ENCODE peak calls at places on chromosomes 7 and 10, in six cellular contexts. H is K562, Z is A549, R is HepG2, U is endothelial cell of umbilical vein, D is GM12878. T is an unnamed sample.

GRCh38 chr7:131843862-131844261 is 287.4 kb upstream of the PODXL start:
- DNase-seq in H (no peak), U (no peak), R (no peak), D (no peak), Z (no peak), T (no peak)

GRCh38 chr7:22751341-22751740 is 24.3 kb downstream of the IL6 start:
- DNase-seq in U (no peak), H (no peak), R (no peak), Z (no peak), D (no peak), T (no peak)

GRCh38 chr10:101145750-101146391 is 14.8 kb downstream of the TLX1 start:
- DNase-seq in U (no peak), H (no peak), Z (no peak), D (no peak), R (no peak), T (no peak)

GRCh38 chr7:36110584-36110983 is 42.5 kb upstream of the EEPD1 start:
- DNase-seq in H (no peak), Z (no peak), D (no peak), R (no peak), U (no peak), T (no peak)

GRCh38 chr10:112298581-112298980 is 15.4 kb downstream of the TECTB start:
- DNase-seq in D (no peak), Z (no peak), H (no peak), R (no peak), U (no peak), T (no peak)

GRCh38 chr7:156445997-156446761 is 194.4 kb upstream of the RNF32 start:
- DNase-seq in Z (no peak), U (no peak), D (no peak), H (no peak), R (no peak), T (no peak)

GRCh38 chr7:133293390-133294110 is 40.7 kb downstream of the EXOC4 start:
- DNase-seq in H (no peak), D (no peak), Z (no peak), R (no peak), U (no peak), T (no peak)

GRCh38 chr10:97540669-97541500 is 31.7 kb upstream of the ANKRD2 start:
- DNase-seq in D (no peak), Z (no peak), U (no peak), R (no peak), H (no peak), T (peak)

GRCh38 chr7:98656899-98657298 is 39.8 kb downstream of the NPTX2 start:
- DNase-seq in Z (no peak), H (no peak), R (no peak), U (no peak), D (no peak), T (no peak)

GRCh38 chr7:145884716-145885514 is 231.7 kb upstream of the CNTNAP2 start:
- DNase-seq in H (no peak), R (no peak), Z (no peak), U (no peak), D (no peak), T (peak)

GRCh38 chr10:86413046-86413728 is 46.6 kb upstream of the GRID1 start:
- DNase-seq in Z (no peak), D (peak), R (no peak), U (no peak), H (no peak), T (peak)

GRCh38 chr7:28102778-28103177 is 77.8 kb downstream of the JAZF1 start:
- DNase-seq in H (no peak), Z (peak), U (no peak), D (no peak), R (peak), T (peak)

GRCh38 chr7:131057015-131057518 is 270.6 kb upstream of the MKLN1 start:
- DNase-seq in D (no peak), R (peak), U (peak), H (no peak), Z (no peak), T (no peak)

GRCh38 chr7:138565451-138566114 is 105.5 kb downstream of the TRIM24 start:
- DNase-seq in Z (no peak), U (peak), R (peak), H (no peak), D (no peak), T (peak)

GRCh38 chr10:95544783-95545500 is 16.2 kb downstream of the SORBS1 start:
- DNase-seq in U (no peak), Z (no peak), H (no peak), R (no peak), D (no peak), T (no peak)

GRCh38 chr10:50593523-50593922 is 30.2 kb downstream of the SGMS1 start:
- DNase-seq in R (no peak), H (no peak), Z (no peak), U (no peak), D (no peak), T (no peak)

GRCh38 chr10:73992899-73993788 is 4.8 kb upstream of the VCL start:
- DNase-seq in R (no peak), Z (no peak), H (peak), U (peak), D (no peak), T (peak)

GRCh38 chr7:2228921-2229320 is 3.8 kb downstream of the MAD1L1 start:
- DNase-seq in U (no peak), R (no peak), H (no peak), D (no peak), Z (no peak), T (no peak)

GRCh38 chr10:11615396-11615795 is 3.9 kb upstream of the USP6NL start:
- DNase-seq in H (no peak), R (no peak), Z (no peak), U (peak), D (no peak), T (no peak)

GRCh38 chr7:69399038-69399800 is 199.1 kb upstream of the AUTS2 start:
- DNase-seq in R (no peak), H (no peak), U (no peak), Z (peak), D (no peak), T (peak)

GRCh38 chr7:30934732-30935568 is 23.3 kb downstream of the AQP1 start:
- DNase-seq in D (no peak), R (no peak), Z (no peak), H (no peak), U (no peak), T (no peak)

GRCh38 chr10:99430116-99430450 is 341 bp downstream of the GOT1 start:
- DNase-seq in H (no peak), R (no peak), Z (no peak), U (no peak), D (no peak), T (no peak)

GRCh38 chr7:151992375-151992774 is 33.1 kb upstream of the GALNT11 start:
- DNase-seq in Z (peak), H (peak), D (no peak), U (peak), R (peak), T (peak)

GRCh38 chr7:151990567-151990966 is 34.3 kb downstream of the GALNTL5 start:
- DNase-seq in Z (no peak), U (peak), H (no peak), R (no peak), D (no peak), T (peak)

GRCh38 chr7:151999337-152000090 is 26.0 kb upstream of the GALNT11 start:
- DNase-seq in D (no peak), H (no peak), U (no peak), Z (no peak), R (no peak), T (no peak)

DNA sequence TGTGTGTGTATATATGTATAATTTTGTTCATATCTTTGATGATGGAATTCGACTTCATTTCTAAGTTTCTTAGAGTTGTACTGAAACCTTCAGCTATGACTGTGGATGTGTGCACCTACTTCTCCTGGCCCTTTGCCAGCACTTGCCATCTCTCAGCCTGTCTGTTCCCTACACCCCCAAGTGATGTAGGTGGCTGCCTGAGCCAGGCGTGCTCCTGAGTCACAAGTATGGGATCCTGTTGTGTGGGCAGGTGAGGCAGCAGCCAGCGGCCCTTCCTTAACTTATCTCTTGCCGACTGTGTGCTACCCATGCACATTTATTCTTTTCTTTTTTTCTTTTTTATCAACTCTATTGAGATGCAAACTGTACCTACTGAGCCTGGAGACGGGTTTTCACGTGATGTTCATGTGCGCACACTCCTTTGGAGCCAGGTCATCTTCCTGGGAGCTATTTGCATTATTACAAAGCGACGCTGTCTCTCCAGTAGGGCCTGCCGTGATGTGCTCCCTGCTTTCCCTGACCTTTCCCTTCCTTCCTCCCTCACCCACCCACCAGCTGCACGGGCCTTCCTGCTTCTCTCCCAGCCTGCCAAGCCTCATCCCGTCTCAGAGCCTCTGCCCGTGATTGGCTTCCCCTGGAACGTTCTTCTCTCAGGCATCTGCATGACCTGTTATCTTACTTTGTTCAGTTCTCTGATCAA is 31.3 kb upstream of the GALNT11 start:
- DNase-seq in U (no peak), D (no peak), Z (no peak), H (no peak), R (no peak), T (no peak)
- TF ChIP-seq MYC in U (no peak), D (no peak), Z (no peak), H (no peak), R (no peak), T (no peak)

DNA sequence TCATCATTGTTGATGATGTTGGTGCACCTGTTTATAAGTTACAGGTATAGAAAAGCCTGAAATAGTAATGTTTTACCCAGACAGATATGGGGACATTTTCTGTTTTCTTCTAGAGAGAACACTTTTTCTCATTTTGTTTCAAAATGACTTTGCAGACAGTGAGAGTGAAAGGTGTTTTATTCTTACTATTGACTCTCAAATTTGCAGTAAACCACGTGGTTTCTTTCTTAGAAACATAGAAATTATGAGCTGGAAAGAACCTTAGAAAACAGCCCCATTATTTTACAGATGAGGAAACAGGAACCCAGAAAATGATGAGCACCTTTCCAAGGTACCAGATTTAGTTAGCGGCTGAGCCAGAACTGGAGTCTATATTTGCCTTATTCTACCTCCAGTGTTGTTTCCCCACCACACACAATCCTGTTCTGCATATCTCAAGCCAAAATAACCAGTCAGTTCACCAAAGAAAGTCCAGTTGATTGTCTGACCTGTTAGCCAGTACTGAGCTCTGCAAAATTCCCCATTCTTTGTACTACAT is 138.9 kb upstream of the AHR start:
- DNase-seq in D (peak), U (no peak), Z (no peak), R (no peak), H (no peak), T (no peak)
- TF ChIP-seq CTCF in D (no peak), U (no peak), Z (no peak), R (no peak), H (no peak), T (no peak)

DNA sequence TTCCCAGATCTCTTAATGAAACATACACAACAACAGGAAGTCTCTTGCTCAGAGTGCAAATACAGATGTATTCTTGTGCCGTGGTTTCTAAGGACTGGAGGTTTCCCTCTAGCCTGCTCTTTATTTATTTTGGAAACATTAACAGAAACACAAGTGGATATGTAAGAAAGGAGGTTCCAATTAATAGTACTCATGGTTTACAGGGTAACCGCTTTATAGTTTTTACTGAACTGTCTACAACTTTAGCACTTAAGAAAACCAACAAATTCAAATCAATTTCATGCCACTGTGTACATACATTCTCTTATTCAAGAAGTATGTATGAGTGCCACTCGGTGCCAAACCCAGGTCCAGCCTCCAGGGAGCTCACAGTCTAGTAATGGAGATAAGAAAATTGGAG is 175.9 kb upstream of the AKR1E2 start:
- DNase-seq in R (no peak), U (peak), Z (no peak), D (no peak), H (no peak), T (no peak)
- TF ChIP-seq MYC in R (no peak), U (no peak), Z (no peak), D (no peak), H (no peak), T (no peak)

GRCh38 chr10:13956826-13957225 is 370.1 kb downstream of the PRPF18 start:
- DNase-seq in D (no peak), U (no peak), H (no peak), Z (no peak), R (peak), T (no peak)
- TF ChIP-seq CTCF in D (no peak), U (no peak), H (peak), Z (no peak), R (peak), T (no peak)

GRCh38 chr7:79292834-79293233 is 160.6 kb downstream of the MAGI2 start:
- DNase-seq in H (no peak), U (no peak), D (no peak), Z (no peak), R (no peak), T (no peak)

GRCh38 chr7:79290841-79291497 is 162.5 kb downstream of the MAGI2 start:
- DNase-seq in Z (no peak), R (no peak), D (no peak), U (peak), H (no peak), T (no peak)

GRCh38 chr7:79291498-79291865 is 162.0 kb downstream of the MAGI2 start:
- DNase-seq in U (no peak), D (no peak), Z (no peak), R (no peak), H (no peak), T (no peak)

GRCh38 chr7:79296553-79297320 is 156.7 kb downstream of the MAGI2 start:
- DNase-seq in U (no peak), Z (no peak), H (no peak), R (no peak), D (no peak), T (no peak)

GRCh38 chr7:79293655-79294142 is 159.8 kb downstream of the MAGI2 start:
- DNase-seq in U (no peak), D (no peak), R (peak), H (no peak), Z (peak), T (no peak)
- TF ChIP-seq MYC in U (no peak), D (no peak), R (no peak), H (no peak), Z (no peak), T (no peak)

DNA sequence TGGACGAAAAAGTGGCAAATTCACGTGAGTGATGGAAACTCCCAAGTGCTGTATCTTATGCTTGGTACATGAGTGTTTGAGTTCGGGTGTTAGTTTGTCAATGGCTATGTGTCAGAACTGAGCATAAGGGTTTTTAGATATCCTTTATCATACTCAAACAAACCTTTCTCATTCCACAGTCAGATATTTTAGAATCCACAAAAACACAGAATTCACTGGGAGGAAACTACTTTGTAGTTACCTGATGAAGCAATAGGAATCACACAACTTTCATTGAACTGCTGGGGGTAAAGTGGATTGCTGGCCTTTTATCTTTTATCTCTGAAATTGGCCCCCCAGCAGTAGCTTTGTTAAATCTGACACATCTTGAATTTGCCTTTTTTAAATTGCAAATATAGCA is 64.0 kb downstream of the DKK1 start:
- DNase-seq in U (no peak), Z (no peak), R (peak), H (no peak), D (no peak), T (no peak)
- TF ChIP-seq CTCF in U (no peak), Z (no peak), R (no peak), H (no peak), D (no peak), T (no peak)

DNA sequence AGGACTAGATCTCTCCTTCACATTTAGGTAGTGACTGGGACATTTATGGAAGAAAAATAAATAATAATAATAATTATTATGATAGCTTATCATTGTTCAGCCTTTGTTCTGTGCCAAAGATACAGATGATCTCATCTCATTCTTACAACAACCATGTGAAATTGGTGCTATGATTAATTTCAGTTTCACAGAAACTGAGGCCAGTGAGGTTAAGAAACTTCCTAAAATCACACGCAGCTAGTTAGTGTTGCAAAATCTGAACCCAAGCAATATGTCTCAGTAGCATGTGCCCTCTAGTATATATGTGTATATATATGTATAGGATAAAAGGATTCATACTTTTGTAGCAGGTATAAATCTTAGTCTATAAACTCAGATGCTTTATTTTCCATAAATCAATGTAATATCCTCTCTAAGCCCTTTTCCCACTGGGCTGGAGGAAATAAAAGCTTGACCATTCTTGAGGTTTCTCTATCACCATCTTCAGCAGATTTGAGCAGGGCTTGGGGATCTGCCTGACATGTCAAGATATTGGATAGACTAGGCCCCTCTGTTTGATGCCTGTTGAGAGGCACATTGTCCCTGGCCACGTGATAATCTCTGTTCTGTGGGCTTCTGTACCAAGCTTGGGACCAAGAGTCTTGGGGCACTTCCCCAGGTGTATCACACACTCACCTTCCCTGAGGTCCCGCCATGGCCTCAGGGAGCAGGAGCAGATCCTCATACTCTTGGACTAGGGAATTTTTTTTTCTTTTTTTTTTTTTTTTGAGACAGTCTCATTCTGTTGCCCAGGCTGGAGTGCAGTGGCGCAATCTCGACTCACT is 172.6 kb upstream of the NRP1 start:
- DNase-seq in H (no peak), U (peak), D (peak), Z (no peak), R (no peak), T (peak)
- TF ChIP-seq MYC in H (no peak), U (no peak), D (no peak), Z (no peak), R (no peak), T (no peak)

T was measured in NB4.